ENCODE peak calls at places on chromosomes 5 and 9, in four cellular contexts. S, B, I and E are unnamed samples.

GRCh38 chr9:73583590-73583989 is 431.9 kb downstream of the ANXA1 start:
- DNase-seq in S (no peak), I (no peak), B (no peak), E (no peak)

GRCh38 chr5:152514827-152515397 is 109.8 kb upstream of the NMUR2 start:
- DNase-seq in S (no peak), I (no peak), B (no peak), E (no peak)

GRCh38 chr9:31605164-31605563 is 779.3 kb upstream of the ACO1 start:
- DNase-seq in S (no peak), B (no peak), I (no peak), E (no peak)

GRCh38 chr5:10685103-10685502 is 75.9 kb downstream of the DAP start:
- DNase-seq in B (no peak), I (no peak), S (no peak), E (no peak)

GRCh38 chr5:96257904-96258303 is 175.1 kb downstream of the PCSK1 start:
- DNase-seq in S (peak; percentile 57), I (no peak), B (no peak), E (no peak)

GRCh38 chr5:73858786-73859185 is 232.8 kb downstream of the ARHGEF28 start:
- DNase-seq in I (no peak), B (no peak), S (no peak), E (no peak)

GRCh38 chr9:98867434-98868168 is 60.1 kb downstream of the GALNT12 start:
- DNase-seq in B (no peak), I (no peak), S (peak; percentile 91), E (no peak)

GRCh38 chr5:102527547-102527946 is 28.7 kb upstream of the SLCO6A1 start:
- DNase-seq in S (no peak), I (no peak), B (no peak), E (no peak)

GRCh38 chr9:92656537-92656925 is 13.4 kb downstream of the IPPK start:
- DNase-seq in B (no peak), S (no peak), I (no peak), E (no peak)

GRCh38 chr9:22170990-22171663 is 162.0 kb upstream of the CDKN2B start:
- DNase-seq in B (no peak), I (no peak), S (no peak), E (no peak)

GRCh38 chr5:111043712-111044506 is 27.6 kb upstream of the TSLP start:
- DNase-seq in B (no peak), S (peak; percentile 78), I (no peak), E (no peak)

GRCh38 chr5:43332401-43332800 is 19.2 kb upstream of the HMGCS1 start:
- DNase-seq in I (no peak), B (no peak), S (no peak), E (no peak)

GRCh38 chr9:69658987-69659677 is 13.0 kb downstream of the APBA1 start:
- DNase-seq in B (no peak), I (no peak), S (no peak), E (no peak)

GRCh38 chr5:111792659-111793058 is 35.7 kb upstream of the NREP start:
- DNase-seq in S (no peak), I (no peak), B (no peak), E (no peak)

GRCh38 chr9:98929096-98929495 is 14.6 kb upstream of the COL15A1 start:
- DNase-seq in I (no peak), B (no peak), S (no peak), E (no peak)